ENCODE peak calls at places on chromosomes 3 and 15, in seven cellular contexts. P is ELR; F is left ventricle myocardium inferior; M is stimulated activated CD8-positive, alpha-beta memory T cell treated with anti-CD3 and anti-CD28 coated beads, Interleukin-15, amount 100 ng/mL, for 24 hours; U is stimulated activated naive CD8-positive, alpha-beta T cell treated with anti-CD3 and anti-CD28 coated beads, Interleukin-15, Interleukin-2, amounts not matched to agents 100 U/mL and 50 U/mL, for 24 hours; H is stimulated activated CD4-positive, alpha-beta T cell treated with anti-CD3 and anti-CD28 coated beads, TNF-alpha, amount 100 ng/mL, for 1 hour; I is astrocyte of the spinal cord. K is an unnamed sample.

GRCh38 chr3:62229908-62230307 is 143.4 kb downstream of the FEZF2 start:
- DNase-seq in H (no peak), P (peak), F (no peak), M (no peak), I (peak), U (no peak), K (no peak)

GRCh38 chr3:192819001-192819569 is 91.7 kb upstream of the FGF12 start:
- DNase-seq in P (peak), H (no peak), I (peak), F (no peak), U (peak), M (no peak), K (peak)

GRCh38 chr15:55618396-55618795 is 30.3 kb upstream of the PYGO1 start:
- DNase-seq in F (no peak), M (no peak), U (no peak), P (no peak), H (no peak), I (no peak), K (no peak)

GRCh38 chr3:126358038-126358815 is 1.0 kb upstream of the KLF15 start:
- DNase-seq in P (no peak), F (no peak), U (no peak), M (no peak), I (peak), H (no peak), K (no peak)

GRCh38 chr15:61682891-61683500 is 377.3 kb downstream of the VPS13C start:
- DNase-seq in I (no peak), U (no peak), M (no peak), P (no peak), F (no peak), H (no peak), K (no peak)

GRCh38 chr3:169604568-169604967 is 58.9 kb downstream of the MECOM start:
- DNase-seq in F (no peak), P (peak), I (no peak), H (no peak), U (no peak), M (no peak), K (no peak)

GRCh38 chr3:47348411-47349154 is 32.2 kb upstream of the PTPN23 start:
- DNase-seq in F (no peak), H (no peak), I (no peak), M (no peak), U (no peak), P (no peak), K (no peak)

GRCh38 chr15:22981336-22981840 is 1.2 kb upstream of the CYFIP1 start:
- DNase-seq in F (no peak), H (no peak), M (no peak), U (no peak), P (no peak), I (no peak), K (no peak)

GRCh38 chr3:27573780-27574437 is 89.7 kb upstream of the SLC4A7 start:
- DNase-seq in H (no peak), U (no peak), M (no peak), P (no peak), I (no peak), F (no peak), K (no peak)

GRCh38 chr3:49399467-49399866 is 12.3 kb downstream of the RHOA start:
- DNase-seq in U (no peak), I (peak), M (no peak), P (peak), H (no peak), F (no peak), K (no peak)

GRCh38 chr3:64033033-64033432 is 9.7 kb upstream of the PSMD6 start:
- DNase-seq in P (no peak), I (no peak), F (no peak), U (no peak), M (no peak), H (no peak), K (no peak)

GRCh38 chr3:148211725-148212124 is 486.0 kb upstream of the AGTR1 start:
- DNase-seq in M (no peak), P (peak), F (no peak), H (no peak), I (peak), U (no peak), K (no peak)

GRCh38 chr3:127984241-127984975 is 67.8 kb upstream of the SEC61A1 start:
- DNase-seq in P (peak), F (no peak), H (no peak), I (no peak), U (no peak), M (no peak), K (no peak)

GRCh38 chr15:99967841-99968371 is 234.7 kb upstream of the LYSMD4 start:
- DNase-seq in F (no peak), P (peak), I (no peak), U (no peak), M (no peak), H (no peak), K (no peak)

GRCh38 chr15:72685925-72686794 is at the start of the genes BBS4 and HIGD2B:
- DNase-seq in P (peak), U (peak), I (peak), F (peak), M (peak), H (peak), K (peak)

GRCh38 chr15:98720036-98720435 is 71.7 kb downstream of the IGF1R start:
- DNase-seq in F (no peak), H (no peak), U (no peak), M (no peak), P (no peak), I (no peak), K (peak)

GRCh38 chr3:143002727-143003126 is 1.4 kb downstream of the U2SURP start:
- DNase-seq in H (no peak), U (no peak), F (no peak), I (no peak), P (peak), M (no peak), K (no peak)

GRCh38 chr15:92677998-92678397 is 22.4 kb upstream of the FAM174B start:
- DNase-seq in I (no peak), F (no peak), M (no peak), P (no peak), U (no peak), H (no peak), K (no peak)

GRCh38 chr3:81910244-81910852 is 148.9 kb upstream of the GBE1 start:
- DNase-seq in P (peak), H (no peak), F (no peak), U (peak), I (peak), M (no peak), K (no peak)

GRCh38 chr15:82532991-82533481 is 7.2 kb downstream of the RPS17 start:
- DNase-seq in H (no peak), U (no peak), P (no peak), F (no peak), M (no peak), I (no peak), K (no peak)

GRCh38 chr3:65483475-65483874 is 555.2 kb downstream of the MAGI1 start:
- DNase-seq in U (no peak), I (peak), M (no peak), F (peak), H (no peak), P (no peak), K (peak)

GRCh38 chr3:62835594-62836236 is 39.5 kb downstream of the CADPS start:
- DNase-seq in H (no peak), U (no peak), P (no peak), I (no peak), F (no peak), M (no peak), K (no peak)

GRCh38 chr15:80586141-80586540 is 109.0 kb upstream of the ABHD17C start:
- DNase-seq in P (no peak), H (no peak), F (no peak), M (no peak), U (no peak), I (no peak), K (no peak)

GRCh38 chr3:197216169-197216860 is 82.1 kb downstream of the DLG1 start:
- DNase-seq in M (no peak), F (no peak), I (peak), H (no peak), U (no peak), P (peak), K (no peak)

GRCh38 chr3:156298938-156299337 is 178.6 kb downstream of the KCNAB1 start:
- DNase-seq in I (no peak), H (no peak), F (peak), U (no peak), P (no peak), M (no peak), K (no peak)

GRCh38 chr15:57503911-57504598 is 87.6 kb upstream of the MYZAP start:
- DNase-seq in H (no peak), U (no peak), I (peak), M (no peak), P (no peak), F (no peak), K (peak)

GRCh38 chr3:35727179-35727578 is 87.9 kb downstream of the ARPP21 start:
- DNase-seq in F (no peak), I (no peak), M (no peak), P (no peak), H (no peak), U (no peak), K (no peak)

GRCh38 chr15:62769604-62770003 is 272.9 kb upstream of the TPM1 start:
- DNase-seq in M (no peak), U (no peak), I (peak), H (no peak), F (no peak), P (peak), K (no peak)

GRCh38 chr3:38348903-38349302 is 2.3 kb downstream of the XYLB start:
- DNase-seq in H (no peak), F (no peak), I (peak), P (peak), M (no peak), U (no peak), K (no peak)

GRCh38 chr3:24264748-24265158 is 229.9 kb downstream of the THRB start:
- DNase-seq in H (no peak), U (peak), I (peak), F (no peak), M (no peak), P (peak), K (no peak)

GRCh38 chr3:170493712-170494182 is 75.1 kb downstream of the CLDN11 start:
- DNase-seq in I (peak), F (no peak), M (no peak), H (no peak), U (no peak), P (no peak), K (no peak)

GRCh38 chr3:16884748-16885587 is at the start of gene PLCL2:
- DNase-seq in F (peak), M (peak), I (peak), H (peak), U (peak), P (peak), K (peak)

GRCh38 chr15:93040288-93041158 is 48.5 kb downstream of the RGMA start:
- DNase-seq in M (no peak), I (no peak), F (no peak), U (no peak), H (no peak), P (no peak), K (no peak)

GRCh38 chr15:70538278-70538677 is 225.1 kb downstream of the UACA start:
- DNase-seq in M (no peak), I (no peak), F (no peak), U (no peak), P (peak), H (no peak), K (no peak)

GRCh38 chr3:45425237-45425933 is 37.0 kb downstream of the LARS2 start:
- DNase-seq in P (no peak), M (no peak), I (no peak), F (no peak), H (no peak), U (no peak), K (no peak)

GRCh38 chr3:86982883-86983282 is 8.1 kb downstream of the VGLL3 start:
- DNase-seq in M (no peak), I (peak), F (no peak), P (peak), U (no peak), H (no peak), K (no peak)

GRCh38 chr3:106025151-106025722 is 156.4 kb upstream of the CBLB start:
- DNase-seq in F (peak), H (no peak), U (no peak), I (peak), M (no peak), P (no peak), K (no peak)

GRCh38 chr3:27360113-27361078 is 8.8 kb downstream of the NEK10 start:
- DNase-seq in H (no peak), P (no peak), U (no peak), M (no peak), F (no peak), I (peak), K (no peak)